ENCODE peak calls at places on chromosomes 2 and 18, in four cellular contexts. One of them, this sample, is unnamed.

GRCh38 chr2:61229936-61230335 is 67.9 kb downstream of the C2orf74 start:
- DNase-seq in MM.1S: no peak
- DNase-seq in mucosa of gallbladder: no peak
- DNase-seq in brain microvascular endothelial cell: no peak
- DNase-seq in this sample: no peak

GRCh38 chr2:130825231-130825971 is 11.3 kb upstream of the ARHGEF4 start:
- DNase-seq in brain microvascular endothelial cell: no peak
- DNase-seq in MM.1S: no peak
- DNase-seq in mucosa of gallbladder: no peak
- DNase-seq in this sample: no peak

GRCh38 chr2:233462826-233463470 is 103.6 kb downstream of the USP40 start:
- DNase-seq in MM.1S: no peak
- DNase-seq in brain microvascular endothelial cell: no peak
- DNase-seq in mucosa of gallbladder: no peak
- DNase-seq in this sample: no peak

GRCh38 chr2:73176205-73176880 is 26.0 kb upstream of the NOTO start:
- DNase-seq in brain microvascular endothelial cell: no peak
- DNase-seq in mucosa of gallbladder: no peak
- DNase-seq in MM.1S: peak
- DNase-seq in this sample: peak

GRCh38 chr2:13822365-13822764 is 810.2 kb upstream of the LRATD1 start:
- DNase-seq in mucosa of gallbladder: no peak
- DNase-seq in MM.1S: no peak
- DNase-seq in brain microvascular endothelial cell: no peak
- DNase-seq in this sample: no peak

GRCh38 chr2:221514305-221515040 is 57.6 kb downstream of the EPHA4 start:
- DNase-seq in MM.1S: no peak
- DNase-seq in mucosa of gallbladder: no peak
- DNase-seq in brain microvascular endothelial cell: no peak
- DNase-seq in this sample: no peak

GRCh38 chr2:32231959-32232358 is 32.7 kb downstream of the NLRC4 start:
- DNase-seq in mucosa of gallbladder: no peak
- DNase-seq in brain microvascular endothelial cell: no peak
- DNase-seq in MM.1S: no peak
- DNase-seq in this sample: no peak

GRCh38 chr2:128427356-128427755 is 108.7 kb upstream of the HS6ST1 start:
- DNase-seq in MM.1S: no peak
- DNase-seq in brain microvascular endothelial cell: no peak
- DNase-seq in mucosa of gallbladder: no peak
- DNase-seq in this sample: no peak

GRCh38 chr2:45797451-45798230 is 146.2 kb downstream of the PRKCE start:
- DNase-seq in mucosa of gallbladder: no peak
- DNase-seq in brain microvascular endothelial cell: no peak
- DNase-seq in MM.1S: no peak
- DNase-seq in this sample: no peak

GRCh38 chr2:28610583-28611201 is 114.8 kb downstream of the PLB1 start:
- DNase-seq in mucosa of gallbladder: peak
- DNase-seq in brain microvascular endothelial cell: peak
- DNase-seq in MM.1S: no peak
- DNase-seq in this sample: peak

GRCh38 chr18:73653251-73653650 is 494.4 kb downstream of the FBXO15 start:
- DNase-seq in mucosa of gallbladder: no peak
- DNase-seq in brain microvascular endothelial cell: no peak
- DNase-seq in MM.1S: no peak
- DNase-seq in this sample: no peak

GRCh38 chr18:75811156-75811555 is 383.7 kb upstream of the SMIM21 start:
- DNase-seq in mucosa of gallbladder: no peak
- DNase-seq in MM.1S: peak
- DNase-seq in brain microvascular endothelial cell: no peak
- DNase-seq in this sample: no peak

GRCh38 chr2:132701810-132702209 is 31.8 kb upstream of the LYPD1 start:
- DNase-seq in mucosa of gallbladder: no peak
- DNase-seq in MM.1S: no peak
- DNase-seq in brain microvascular endothelial cell: peak
- DNase-seq in this sample: peak

GRCh38 chr2:95215018-95215612 is 7.8 kb downstream of the ZNF892 start:
- DNase-seq in MM.1S: no peak
- DNase-seq in brain microvascular endothelial cell: no peak
- DNase-seq in mucosa of gallbladder: no peak
- DNase-seq in this sample: no peak

GRCh38 chr18:51151568-51152511 is 45.6 kb downstream of the MEX3C start:
- DNase-seq in MM.1S: peak
- DNase-seq in mucosa of gallbladder: no peak
- DNase-seq in brain microvascular endothelial cell: no peak
- DNase-seq in this sample: no peak

GRCh38 chr2:20351555-20352229 is 1.0 kb upstream of the PUM2 start:
- DNase-seq in mucosa of gallbladder: no peak
- DNase-seq in MM.1S: peak
- DNase-seq in brain microvascular endothelial cell: no peak
- DNase-seq in this sample: no peak

GRCh38 chr2:10707831-10708230 is 13.6 kb upstream of the ATP6V1C2 start:
- DNase-seq in brain microvascular endothelial cell: no peak
- DNase-seq in mucosa of gallbladder: no peak
- DNase-seq in MM.1S: no peak
- DNase-seq in this sample: no peak

GRCh38 chr18:2134364-2134763 is 436.9 kb downstream of the METTL4 start:
- DNase-seq in mucosa of gallbladder: no peak
- DNase-seq in MM.1S: no peak
- DNase-seq in brain microvascular endothelial cell: no peak
- DNase-seq in this sample: no peak

GRCh38 chr2:235537186-235537585 is 43.3 kb downstream of the AGAP1 start:
- DNase-seq in MM.1S: no peak
- DNase-seq in mucosa of gallbladder: no peak
- DNase-seq in brain microvascular endothelial cell: no peak
- DNase-seq in this sample: no peak

GRCh38 chr2:25309402-25309801 is 32.3 kb downstream of the DNMT3A start:
- DNase-seq in mucosa of gallbladder: no peak
- DNase-seq in brain microvascular endothelial cell: peak
- DNase-seq in MM.1S: peak
- DNase-seq in this sample: no peak

GRCh38 chr2:203105996-203106395 is 91.3 kb downstream of the NBEAL1 start:
- DNase-seq in brain microvascular endothelial cell: no peak
- DNase-seq in mucosa of gallbladder: no peak
- DNase-seq in MM.1S: no peak
- DNase-seq in this sample: no peak

GRCh38 chr2:28894470-28895188 is at the start of gene WDR43:
- DNase-seq in MM.1S: peak
- DNase-seq in brain microvascular endothelial cell: peak
- DNase-seq in mucosa of gallbladder: peak
- DNase-seq in this sample: peak

GRCh38 chr2:1598800-1599199 is 145.5 kb downstream of the PXDN start:
- DNase-seq in MM.1S: no peak
- DNase-seq in brain microvascular endothelial cell: no peak
- DNase-seq in mucosa of gallbladder: no peak
- DNase-seq in this sample: no peak

GRCh38 chr2:39666489-39667141 is 898 bp downstream of the TMEM178A start:
- DNase-seq in brain microvascular endothelial cell: no peak
- DNase-seq in mucosa of gallbladder: no peak
- DNase-seq in MM.1S: no peak
- DNase-seq in this sample: no peak

GRCh38 chr2:168663993-168664392 is 138.4 kb upstream of the NOSTRIN start:
- DNase-seq in brain microvascular endothelial cell: peak
- DNase-seq in mucosa of gallbladder: no peak
- DNase-seq in MM.1S: no peak
- DNase-seq in this sample: no peak

GRCh38 chr2:187358531-187358930 is 89.5 kb downstream of the CALCRL start:
- DNase-seq in mucosa of gallbladder: no peak
- DNase-seq in brain microvascular endothelial cell: no peak
- DNase-seq in MM.1S: no peak
- DNase-seq in this sample: peak

GRCh38 chr2:143559202-143559601 is 430.0 kb downstream of the ARHGAP15 start:
- DNase-seq in MM.1S: no peak
- DNase-seq in brain microvascular endothelial cell: no peak
- DNase-seq in mucosa of gallbladder: no peak
- DNase-seq in this sample: no peak

GRCh38 chr2:218853766-218854165 is 5.8 kb upstream of the WNT6 start:
- DNase-seq in MM.1S: no peak
- DNase-seq in mucosa of gallbladder: no peak
- DNase-seq in brain microvascular endothelial cell: no peak
- DNase-seq in this sample: no peak

GRCh38 chr2:55902429-55902828 is 21.2 kb downstream of the EFEMP1 start:
- DNase-seq in mucosa of gallbladder: no peak
- DNase-seq in MM.1S: no peak
- DNase-seq in brain microvascular endothelial cell: no peak
- DNase-seq in this sample: no peak